ENCODE peak calls at places on chromosomes 16 and 17, in ten cellular contexts. W, Y, A, F, Q, P, I, V, U and X are unnamed samples.

GRCh38 chr16:86869288-86870022 is 291.1 kb downstream of the FOXL1 start:
- DNase-seq in A (no peak), Y (no peak), Q (no peak), V (no peak), U (no peak), W (no peak), I (no peak), P (no peak), F (no peak), X (no peak)

GRCh38 chr17:79023886-79024771 is at the start of gene C1QTNF1:
- DNase-seq in Y (no peak), F (no peak), P (peak), U (no peak), V (peak), A (no peak), Q (no peak), I (no peak), W (no peak), X (peak)

GRCh38 chr17:44655983-44656700 is at the start of gene MEIOC:
- DNase-seq in U (peak), P (peak), I (peak), V (no peak), A (no peak), Y (no peak), F (no peak), Q (no peak), W (no peak), X (peak)

GRCh38 chr16:78060295-78060694 is 37.9 kb downstream of the CLEC3A start:
- DNase-seq in I (no peak), A (no peak), V (no peak), Q (no peak), Y (no peak), P (no peak), W (no peak), U (no peak), F (no peak), X (no peak)

GRCh38 chr16:77273-77806 is 685 bp upstream of the MPG start:
- DNase-seq in P (peak), I (peak), F (no peak), W (peak), Q (no peak), U (peak), V (peak), Y (no peak), A (no peak), X (peak)

GRCh38 chr17:34981538-34982241 is 1.4 kb downstream of the LIG3 start:
- DNase-seq in Q (no peak), A (no peak), F (no peak), V (no peak), P (peak), I (no peak), W (no peak), Y (no peak), U (peak), X (peak)

GRCh38 chr17:59067756-59068155 is 38.9 kb downstream of the TRIM37 start:
- DNase-seq in V (no peak), A (no peak), F (no peak), Q (no peak), W (no peak), Y (no peak), U (no peak), I (no peak), P (no peak), X (no peak)

GRCh38 chr17:50114849-50115357 is 15.1 kb downstream of the SAMD14 start:
- DNase-seq in V (peak), P (peak), U (peak), I (peak), Y (no peak), A (peak), Q (no peak), W (peak), F (no peak), X (peak)

GRCh38 chr17:55576237-55576998 is 65.2 kb upstream of the SMIM36 start:
- DNase-seq in Q (no peak), F (no peak), W (peak), V (no peak), U (peak), Y (no peak), A (peak), I (peak), P (peak), X (peak)

GRCh38 chr16:82181456-82182185 is 11.6 kb upstream of the MPHOSPH6 start:
- DNase-seq in P (no peak), Y (no peak), U (no peak), V (no peak), I (no peak), A (no peak), F (no peak), W (no peak), Q (no peak), X (no peak)

GRCh38 chr17:18177137-18177536 is 6.5 kb upstream of the ALKBH5 start:
- DNase-seq in Y (no peak), W (no peak), F (no peak), U (no peak), V (no peak), Q (no peak), P (no peak), I (no peak), A (no peak), X (no peak)

GRCh38 chr17:4304417-4305027 is 40.7 kb upstream of the ANKFY1 start:
- DNase-seq in V (peak), F (peak), A (peak), I (peak), P (peak), U (peak), W (peak), Q (no peak), Y (no peak), X (peak)

GRCh38 chr16:278863-279366 is 1.5 kb upstream of the ARHGDIG start:
- DNase-seq in U (peak), W (peak), P (peak), A (no peak), Y (no peak), Q (no peak), F (no peak), I (peak), V (peak), X (peak)

GRCh38 chr17:56141046-56141839 is 12.0 kb upstream of the ANKFN1 start:
- DNase-seq in Y (no peak), W (no peak), A (no peak), I (no peak), V (no peak), Q (no peak), P (peak), U (no peak), F (no peak), X (peak)

GRCh38 chr17:1882836-1883235 is 53.0 kb downstream of the RPA1 start:
- DNase-seq in U (peak), P (peak), F (no peak), Y (no peak), Q (no peak), I (no peak), V (peak), W (no peak), A (no peak), X (peak)

GRCh38 chr16:69494993-69495392 is 70.6 kb downstream of the CYB5B start:
- DNase-seq in W (peak), Y (no peak), V (no peak), F (no peak), I (peak), P (no peak), A (peak), U (peak), Q (no peak), X (no peak)

GRCh38 chr16:85639529-85640253 is 26.6 kb downstream of the GSE1 start:
- DNase-seq in A (no peak), U (no peak), W (no peak), Y (no peak), I (no peak), Q (no peak), P (no peak), V (no peak), F (no peak), X (no peak)

GRCh38 chr16:64096671-64097070 is 1025.2 kb downstream of the CDH11 start:
- DNase-seq in A (no peak), U (no peak), P (no peak), Q (no peak), I (no peak), F (no peak), W (no peak), V (no peak), Y (no peak), X (no peak)

GRCh38 chr17:19497616-19498015 is 36.0 kb upstream of the SLC47A1 start:
- DNase-seq in I (no peak), F (no peak), P (no peak), V (no peak), U (no peak), W (no peak), A (no peak), Y (no peak), Q (no peak), X (no peak)

GRCh38 chr17:8994319-8994718 is 27.0 kb upstream of the NTN1 start:
- DNase-seq in I (peak), F (no peak), Q (no peak), V (peak), P (peak), Y (no peak), U (peak), A (peak), W (no peak), X (peak)

GRCh38 chr17:1491406-1492248 is 859 bp downstream of the MYO1C start:
- DNase-seq in V (peak), Y (no peak), F (no peak), U (peak), A (no peak), P (no peak), I (no peak), W (no peak), Q (no peak), X (peak)

GRCh38 chr17:51228177-51228576 is 31.7 kb downstream of the MBTD1 start:
- DNase-seq in W (peak), A (no peak), U (peak), P (peak), F (peak), I (no peak), Q (no peak), Y (no peak), V (no peak), X (peak)

GRCh38 chr17:80456465-80457235 is 19.8 kb downstream of the NPTX1 start:
- DNase-seq in Y (no peak), F (no peak), Q (no peak), V (no peak), A (no peak), U (no peak), P (no peak), I (peak), W (no peak), X (peak)